ENCODE peak calls at places on chromosomes 13 and 19, in five cellular contexts. X, C, I, V and A are unnamed samples.
A peak's percentile ranks its signal among the peaks of the same experiment; 100 is the strongest.

GRCh38 chr13:40665061-40665753 is 1.2 kb downstream of the FOXO1 start:
- DNase-seq in X (peak; percentile 33), V (peak; percentile 61), I (peak; percentile 55), C (no peak), A (no peak)

GRCh38 chr13:36819811-36820140 is 754 bp downstream of the RFXAP start:
- DNase-seq in V (peak; percentile 29), X (peak; percentile 21), I (no peak), C (no peak), A (no peak)

GRCh38 chr13:33236021-33236420 is 49.5 kb downstream of the STARD13 start:
- DNase-seq in I (no peak), C (no peak), X (peak; percentile 66), V (peak; percentile 65), A (no peak)

GRCh38 chr13:110838867-110839538 is 75.9 kb downstream of the ANKRD10 start:
- DNase-seq in X (no peak), C (no peak), V (no peak), I (no peak), A (no peak)

GRCh38 chr13:39259371-39259770 is 221.1 kb downstream of the NHLRC3 start:
- DNase-seq in V (no peak), X (no peak), I (no peak), C (no peak), A (no peak)

GRCh38 chr19:19524053-19524452 is 4.7 kb upstream of the YJEFN3 start:
- DNase-seq in I (no peak), V (no peak), X (no peak), C (no peak), A (no peak)

GRCh38 chr19:49161987-49162386 is 4.4 kb downstream of the TRPM4 start:
- DNase-seq in X (no peak), I (no peak), V (no peak), C (no peak), A (peak; percentile 60)

GRCh38 chr19:33383722-33384292 is 10.3 kb downstream of the CEBPG start:
- DNase-seq in I (peak; percentile 2), C (no peak), V (no peak), X (no peak), A (no peak)

GRCh38 chr19:1518471-1518870 is 5.4 kb upstream of the PLK5 start:
- DNase-seq in I (no peak), V (no peak), C (no peak), X (no peak), A (no peak)

GRCh38 chr19:57002195-57002601 is 117.6 kb upstream of the USP29 start:
- DNase-seq in C (no peak), X (no peak), I (no peak), V (no peak), A (no peak)

GRCh38 chr13:50580684-50581305 is 262.7 kb downstream of the DLEU7 start:
- DNase-seq in C (no peak), I (no peak), X (no peak), V (peak; percentile 23), A (no peak)

GRCh38 chr13:50914848-50915247 is 5.3 kb downstream of the RNASEH2B start:
- DNase-seq in V (no peak), I (no peak), C (no peak), X (no peak), A (no peak)

GRCh38 chr13:110874508-110874960 is 40.3 kb downstream of the ANKRD10 start:
- DNase-seq in C (peak; percentile 46), I (peak; percentile 86), V (peak; percentile 97), X (peak; percentile 89), A (peak; percentile 66)

GRCh38 chr19:17866312-17867012 is 5.3 kb upstream of the SLC5A5 start:
- DNase-seq in C (no peak), V (no peak), I (no peak), X (no peak), A (no peak)

GRCh38 chr19:30074096-30074495 is 132.1 kb downstream of the URI1 start:
- DNase-seq in V (no peak), I (no peak), C (no peak), X (no peak), A (no peak)

GRCh38 chr19:7775761-7776160 is 12.7 kb downstream of the CLEC4M start:
- DNase-seq in V (no peak), I (no peak), C (no peak), X (no peak), A (no peak)

GRCh38 chr13:91368676-91369425 is 21.4 kb downstream of the MIR17HG start:
- DNase-seq in I (no peak), V (no peak), C (no peak), X (no peak), A (no peak)

GRCh38 chr19:34596989-34597388 is 80.0 kb downstream of the SCGB2B2 start:
- DNase-seq in C (no peak), I (no peak), V (no peak), X (no peak), A (no peak)

GRCh38 chr19:46821512-46822359 is 28.9 kb downstream of the AP2S1 start:
- DNase-seq in V (peak; percentile 2), I (peak; percentile 67), C (no peak), X (no peak), A (no peak)

GRCh38 chr19:1076951-1077350 is 10.0 kb downstream of the ARHGAP45 start:
- DNase-seq in V (no peak), X (peak; percentile 55), I (peak; percentile 89), C (no peak), A (no peak)

GRCh38 chr19:47315125-47315821 is 5.6 kb downstream of the C5AR1 start:
- DNase-seq in X (peak; percentile 93), C (no peak), V (peak; percentile 92), I (peak; percentile 44), A (peak; percentile 50)

GRCh38 chr19:1853295-1854031 is 5.2 kb upstream of the REXO1 start:
- DNase-seq in X (peak; percentile 89), V (peak; percentile 91), I (peak; percentile 94), C (no peak), A (peak; percentile 85)

GRCh38 chr19:47095707-47096704 is 17.6 kb downstream of the ZC3H4 start:
- DNase-seq in C (no peak), I (peak; percentile 96), X (no peak), V (no peak), A (no peak)

GRCh38 chr13:39406688-39407087 is 196.3 kb downstream of the LHFPL6 start:
- DNase-seq in I (no peak), X (no peak), V (no peak), C (no peak), A (no peak)

GRCh38 chr13:73657821-73658540 is 476.2 kb downstream of the KLF12 start:
- DNase-seq in V (peak; percentile 32), I (no peak), X (no peak), C (no peak), A (peak; percentile 34)

GRCh38 chr13:45335397-45336024 is 5.5 kb downstream of the TPT1 start:
- DNase-seq in C (no peak), X (no peak), V (no peak), I (no peak), A (no peak)

GRCh38 chr19:6519289-6519688 is 11.5 kb upstream of the TNFSF9 start:
- DNase-seq in X (peak; percentile 74), C (no peak), V (peak; percentile 78), I (no peak), A (peak; percentile 49)

GRCh38 chr13:113656831-113657671 is 947 bp downstream of the ATP4B start:
- DNase-seq in I (peak; percentile 17), C (no peak), X (no peak), V (no peak), A (no peak)

GRCh38 chr19:33394723-33395560 is 21.4 kb downstream of the CEBPG start:
- DNase-seq in V (no peak), X (no peak), C (no peak), I (no peak), A (no peak)

GRCh38 chr19:55670280-55671053 is 4.6 kb upstream of the EPN1 start:
- DNase-seq in V (no peak), X (no peak), I (no peak), C (no peak), A (no peak)

GRCh38 chr13:23876265-23876664 is 12.9 kb downstream of the MIPEP start:
- DNase-seq in I (peak; percentile 24), V (peak; percentile 38), X (peak; percentile 24), C (no peak), A (peak; percentile 30)

GRCh38 chr19:16594131-16594586 is 21.9 kb upstream of the SLC35E1 start:
- DNase-seq in X (no peak), I (peak; percentile 49), C (no peak), V (no peak), A (no peak)

GRCh38 chr13:29319451-29319850 is 276.0 kb downstream of the SLC7A1 start:
- DNase-seq in C (no peak), I (no peak), X (no peak), V (no peak), A (no peak)

GRCh38 chr19:35911790-35912189 is 3.7 kb upstream of the TYROBP start:
- DNase-seq in V (no peak), X (no peak), C (no peak), I (no peak), A (no peak)

GRCh38 chr19:33260628-33261418 is 35.2 kb upstream of the SLC7A10 start:
- DNase-seq in C (no peak), X (no peak), V (no peak), I (no peak), A (no peak)

GRCh38 chr19:31140717-31141116 is 208.5 kb downstream of the TSHZ3 start:
- DNase-seq in I (no peak), X (peak; percentile 46), C (no peak), V (peak; percentile 50), A (no peak)